ENCODE peak calls at places on chromosomes 7 and 10, in six cellular contexts. C is tibial nerve, O is prostate gland, V is cardiac muscle cell, B is neural progenitor cell, J is Panc1. S is an unnamed sample. For H3K4me1 and H3K9me3, the result is how much of the 10 kb centered on the place peaks cover.

GRCh38 chr10:89659185-89660131 is 14.4 kb upstream of the PANK1 start:
- DNase-seq in C (no peak), O (no peak), V (no peak), B (no peak), J (no peak), S (no peak)

GRCh38 chr10:26799342-26799741 is 61.4 kb downstream of the ABI1 start:
- DNase-seq in C (no peak), O (no peak), V (no peak), B (no peak), J (no peak), S (peak)

GRCh38 chr10:79055100-79055782 is 13.5 kb upstream of the ZMIZ1 start:
- DNase-seq in C (no peak), O (no peak), V (no peak), B (no peak), J (no peak), S (no peak)

GRCh38 chr10:5461914-5462840 is 37.2 kb downstream of the CALML5 start:
- DNase-seq in C (no peak), O (no peak), V (no peak), B (no peak), J (no peak), S (no peak)

GRCh38 chr7:21300692-21301091 is 127.2 kb upstream of the SP4 start:
- DNase-seq in C (no peak), O (no peak), V (no peak), B (no peak), J (no peak), S (peak)

GRCh38 chr10:93893646-93894515 is at the start of gene SLC35G1:
- DNase-seq in C (no peak), O (peak), V (peak), B (peak), J (peak), S (peak)

GRCh38 chr7:116284390-116284789 is 74.1 kb downstream of the TES start:
- DNase-seq in C (no peak), O (no peak), V (no peak), B (no peak), J (no peak), S (no peak)

GRCh38 chr7:42197391-42197790 is 39.6 kb downstream of the GLI3 start:
- DNase-seq in C (no peak), O (no peak), V (no peak), B (peak), J (no peak), S (no peak)

GRCh38 chr10:78861456-78862327 is 207.1 kb upstream of the ZMIZ1 start:
- DNase-seq in C (no peak), O (no peak), V (peak), B (no peak), J (no peak), S (no peak)

GRCh38 chr10:127462643-127463295 is 86.3 kb upstream of the NPS start:
- DNase-seq in C (no peak), O (no peak), V (no peak), B (no peak), J (no peak), S (no peak)

GRCh38 chr10:30182191-30183075 is 123.0 kb upstream of the JCAD start:
- DNase-seq in C (no peak), O (peak), V (peak), B (no peak), J (no peak), S (no peak)

GRCh38 chr10:73910764-73911552 is at the start of gene PLAU:
- DNase-seq in C (no peak), O (peak), V (peak), B (peak), J (no peak), S (peak)

GRCh38 chr10:9807848-9808247 is 1209.8 kb upstream of the CELF2 start:
- DNase-seq in C (no peak), O (no peak), V (no peak), B (no peak), J (no peak), S (no peak)

GRCh38 chr7:111029141-111029572 is 61.8 kb upstream of the LRRN3 start:
- DNase-seq in C (no peak), O (no peak), V (no peak), B (no peak), J (no peak), S (no peak)

GRCh38 chr7:5703572-5704533 is 77.6 kb downstream of the RNF216 start:
- DNase-seq in C (no peak), O (no peak), V (no peak), B (peak), J (no peak), S (no peak)

GRCh38 chr7:4269086-4269485 is 413.0 kb upstream of the FOXK1 start:
- DNase-seq in C (no peak), O (no peak), V (no peak), B (no peak), J (no peak), S (no peak)

GRCh38 chr7:45074738-45075644 is 13.8 kb downstream of the NACAD start:
- DNase-seq in C (no peak), O (no peak), V (no peak), B (no peak), J (no peak), S (no peak)

GRCh38 chr7:27187158-27187701 is 2.2 kb upstream of the HOXA11 start:
- DNase-seq in C (no peak), O (no peak), V (no peak), B (no peak), J (no peak), S (no peak)

GRCh38 chr10:119826777-119827176 is 45.9 kb downstream of the MCMBP start:
- DNase-seq in C (no peak), O (no peak), V (no peak), B (no peak), J (no peak), S (no peak)

GRCh38 chr10:119831656-119832055 is 41.0 kb downstream of the MCMBP start:
- DNase-seq in C (no peak), O (no peak), V (no peak), B (no peak), J (no peak), S (no peak)

GRCh38 chr10:119832956-119833355 is 39.7 kb downstream of the MCMBP start:
- DNase-seq in C (no peak), O (no peak), V (no peak), B (no peak), J (no peak), S (no peak)

GRCh38 chr10:119827430-119827829 is 45.2 kb downstream of the MCMBP start:
- DNase-seq in C (no peak), O (no peak), V (no peak), B (no peak), J (no peak), S (no peak)

GRCh38 chr10:119829429-119829828 is 43.2 kb downstream of the MCMBP start:
- DNase-seq in C (no peak), O (no peak), V (no peak), B (no peak), J (no peak), S (no peak)
- H3K4me1 ChIP-seq in C (under half), O (under half), V (under half), B (under half), J (under half), S (under half)

GRCh38 chr10:44593952-44594351 is 209.1 kb upstream of the CXCL12 start:
- DNase-seq in C (no peak), O (no peak), V (no peak), B (no peak), J (no peak), S (no peak)
- H3K9me3 ChIP-seq in C (under half), O (under half), V (under half), B (under half), J (under half), S (under half)

GRCh38 chr7:130908345-130909160 is 174.5 kb upstream of the KLF14 start:
- DNase-seq in C (no peak), O (no peak), V (no peak), B (no peak), J (peak), S (no peak)

GRCh38 chr7:130910949-130911944 is 177.2 kb upstream of the KLF14 start:
- DNase-seq in C (no peak), O (no peak), V (no peak), B (no peak), J (peak), S (peak)

GRCh38 chr7:130909161-130909836 is 175.3 kb upstream of the KLF14 start:
- DNase-seq in C (no peak), O (no peak), V (no peak), B (no peak), J (no peak), S (no peak)

GRCh38 chr7:130912086-130912909 is 178.3 kb upstream of the KLF14 start:
- DNase-seq in C (no peak), O (no peak), V (no peak), B (no peak), J (peak), S (no peak)

GRCh38 chr7:130909881-130910672 is 176.1 kb upstream of the KLF14 start:
- DNase-seq in C (no peak), O (no peak), V (no peak), B (no peak), J (peak), S (no peak)
- H3K4me3 ChIP-seq in C (peak), O (no peak), V (no peak), B (no peak), J (peak), S (peak)

DNA sequence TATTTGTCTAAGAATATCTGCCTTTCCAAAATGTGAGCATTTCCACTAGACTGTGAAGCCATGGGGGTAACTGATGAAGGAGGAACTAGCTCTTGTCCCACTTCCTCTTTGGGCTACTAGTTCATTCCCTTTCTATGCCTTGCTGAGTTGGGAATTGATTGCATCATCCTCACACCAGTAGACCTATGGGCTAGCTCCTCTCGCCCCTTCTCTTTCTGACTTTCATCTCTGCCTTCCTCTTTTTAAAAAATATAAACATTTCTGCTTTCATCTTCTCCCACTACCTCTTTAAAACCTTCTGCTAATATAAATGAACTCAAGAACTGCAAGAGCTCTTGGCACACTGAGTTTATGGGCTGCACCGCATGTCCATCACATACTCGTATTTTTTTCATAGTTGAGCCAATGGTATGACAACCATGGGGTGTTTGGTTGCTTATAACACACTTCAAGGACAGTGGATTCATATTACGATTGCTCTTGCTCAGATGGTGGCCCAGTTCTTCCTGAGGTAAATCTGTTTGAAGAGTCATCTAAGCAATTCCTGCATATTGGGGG is 182.0 kb downstream of the REEP3 start:
- DNase-seq in C (no peak), O (no peak), V (no peak), B (no peak), J (no peak), S (peak)
- H3K4me1 ChIP-seq in C (under half), O (under half), V (under half), B (under half), J (half or more), S (half or more)

GRCh38 chr10:13632407-13632806 is 45.6 kb downstream of the PRPF18 start:
- DNase-seq in C (no peak), O (no peak), V (no peak), B (no peak), J (no peak), S (no peak)
- H3K9me3 ChIP-seq in C (under half), O (under half), V (under half), B (under half), J (under half), S (under half)

GRCh38 chr7:92837214-92837749 is 909 bp upstream of the CDK6 start:
- DNase-seq in C (no peak), O (no peak), V (peak), B (peak), J (no peak), S (peak)
- H3K4me3 ChIP-seq in C (peak), O (peak), V (peak), B (peak), J (peak), S (peak)

DNA sequence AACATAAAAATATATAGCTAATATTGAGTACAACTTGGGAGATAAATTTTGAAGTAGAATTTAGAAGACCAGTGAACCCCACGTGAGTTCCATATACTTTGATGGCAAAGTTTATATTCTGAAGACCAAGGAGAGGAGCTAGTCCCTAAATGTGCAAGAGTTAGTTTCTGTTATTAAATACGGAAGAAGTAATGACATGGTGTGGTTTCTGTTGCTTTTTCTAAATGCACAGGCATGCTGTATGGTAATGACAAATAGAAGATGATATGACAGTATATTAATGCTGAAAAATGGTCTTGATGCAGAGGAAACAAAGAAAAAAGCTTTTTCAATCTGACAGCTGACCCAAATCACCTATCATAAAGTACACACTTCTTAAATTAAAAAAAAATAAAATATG is 101.8 kb downstream of the ST8SIA6 start:
- DNase-seq in C (no peak), O (no peak), V (no peak), B (no peak), J (no peak), S (no peak)
- H3K4me1 ChIP-seq in C (under half), O (under half), V (under half), B (under half), J (under half), S (under half)

GRCh38 chr10:23571884-23572283 is 133.0 kb downstream of the OTUD1 start:
- DNase-seq in C (no peak), O (no peak), V (no peak), B (no peak), J (no peak), S (no peak)
- H3K9me3 ChIP-seq in C (under half), O (under half), V (under half), B (under half), J (under half), S (under half)